ENCODE peak calls at places on chromosomes 5 and 9, in six cellular contexts. C, N, W, F, M and Z are unnamed samples.

GRCh38 chr5:124823336-124823849 is 77.0 kb upstream of the ZNF608 start:
- DNase-seq in F (no peak), C (no peak), W (no peak), N (no peak), M (no peak), Z (no peak)

GRCh38 chr9:107750741-107751521 is 261.4 kb upstream of the KLF4 start:
- DNase-seq in F (peak), M (peak), C (peak), W (peak), N (peak), Z (peak)

GRCh38 chr9:86828631-86829030 is 118.7 kb downstream of the GAS1 start:
- DNase-seq in W (no peak), N (no peak), C (no peak), F (no peak), M (no peak), Z (no peak)

GRCh38 chr5:168434746-168435321 is 51.4 kb upstream of the RARS1 start:
- DNase-seq in M (no peak), F (no peak), N (no peak), C (no peak), W (no peak), Z (no peak)

GRCh38 chr5:30343707-30344106 is 849.8 kb upstream of the CDH6 start:
- DNase-seq in N (no peak), W (no peak), C (no peak), F (no peak), M (no peak), Z (no peak)

GRCh38 chr5:76941000-76941399 is 11.8 kb upstream of the CRHBP start:
- DNase-seq in N (no peak), M (no peak), F (no peak), W (no peak), C (no peak), Z (no peak)

GRCh38 chr5:32074401-32074800 is 99.7 kb downstream of the GOLPH3 start:
- DNase-seq in N (no peak), W (peak), F (no peak), M (no peak), C (peak), Z (no peak)

GRCh38 chr9:7879551-7880245 is 80.1 kb upstream of the DMAC1 start:
- DNase-seq in M (no peak), N (peak), C (no peak), F (no peak), W (peak), Z (no peak)

GRCh38 chr5:27742805-27743204 is 704.4 kb upstream of the CDH9 start:
- DNase-seq in F (no peak), W (no peak), C (no peak), N (no peak), M (no peak), Z (no peak)

GRCh38 chr5:141717043-141717442 is 35.0 kb upstream of the ARAP3 start:
- DNase-seq in M (no peak), N (no peak), C (no peak), F (no peak), W (no peak), Z (no peak)

GRCh38 chr5:87829214-87829551 is 416.5 kb upstream of the CCNH start:
- DNase-seq in N (peak), W (peak), C (no peak), F (peak), M (peak), Z (peak)

GRCh38 chr5:126460459-126460858 is 37.2 kb downstream of the GRAMD2B start:
- DNase-seq in F (no peak), N (no peak), C (no peak), W (no peak), M (no peak), Z (no peak)

GRCh38 chr9:135320943-135321342 is 158.6 kb upstream of the PPP1R26 start:
- DNase-seq in N (no peak), C (no peak), F (no peak), M (peak), W (no peak), Z (no peak)

GRCh38 chr5:167764650-167765289 is 526.7 kb upstream of the WWC1 start:
- DNase-seq in W (no peak), N (no peak), F (no peak), C (no peak), M (no peak), Z (no peak)

GRCh38 chr9:137969008-137969407 is 91.4 kb downstream of the CACNA1B start:
- DNase-seq in F (no peak), N (no peak), W (no peak), M (peak), C (no peak), Z (no peak)

GRCh38 chr5:135160036-135160675 is 126.1 kb upstream of the PITX1 start:
- DNase-seq in F (no peak), N (no peak), C (no peak), M (no peak), W (no peak), Z (no peak)

GRCh38 chr9:114301798-114302565 is 20.9 kb upstream of the ORM1 start:
- DNase-seq in W (no peak), F (no peak), C (no peak), M (peak), N (no peak), Z (no peak)

GRCh38 chr5:174303035-174303434 is 257.5 kb downstream of the NSG2 start:
- DNase-seq in M (no peak), C (no peak), F (no peak), W (no peak), N (no peak), Z (no peak)

GRCh38 chr5:92147263-92147662 is 764.1 kb upstream of the ARRDC3 start:
- DNase-seq in N (no peak), W (peak), F (no peak), C (no peak), M (no peak), Z (no peak)

GRCh38 chr5:125722550-125722949 is 700.7 kb upstream of the GRAMD2B start:
- DNase-seq in C (no peak), N (no peak), F (no peak), W (no peak), M (no peak), Z (no peak)

GRCh38 chr5:159038907-159039306 is 60.8 kb downstream of the EBF1 start:
- DNase-seq in W (no peak), M (no peak), N (no peak), C (no peak), F (no peak), Z (no peak)

GRCh38 chr5:14267166-14267838 is 124.2 kb downstream of the TRIO start:
- DNase-seq in W (peak), N (no peak), M (no peak), F (no peak), C (no peak), Z (no peak)

GRCh38 chr5:124718376-124718775 is 28.1 kb downstream of the ZNF608 start:
- DNase-seq in N (no peak), M (peak), W (no peak), C (no peak), F (no peak), Z (no peak)

GRCh38 chr5:95739857-95740256 is 8.7 kb downstream of the RHOBTB3 start:
- DNase-seq in C (no peak), W (no peak), F (no peak), N (no peak), M (no peak), Z (no peak)

DNA sequence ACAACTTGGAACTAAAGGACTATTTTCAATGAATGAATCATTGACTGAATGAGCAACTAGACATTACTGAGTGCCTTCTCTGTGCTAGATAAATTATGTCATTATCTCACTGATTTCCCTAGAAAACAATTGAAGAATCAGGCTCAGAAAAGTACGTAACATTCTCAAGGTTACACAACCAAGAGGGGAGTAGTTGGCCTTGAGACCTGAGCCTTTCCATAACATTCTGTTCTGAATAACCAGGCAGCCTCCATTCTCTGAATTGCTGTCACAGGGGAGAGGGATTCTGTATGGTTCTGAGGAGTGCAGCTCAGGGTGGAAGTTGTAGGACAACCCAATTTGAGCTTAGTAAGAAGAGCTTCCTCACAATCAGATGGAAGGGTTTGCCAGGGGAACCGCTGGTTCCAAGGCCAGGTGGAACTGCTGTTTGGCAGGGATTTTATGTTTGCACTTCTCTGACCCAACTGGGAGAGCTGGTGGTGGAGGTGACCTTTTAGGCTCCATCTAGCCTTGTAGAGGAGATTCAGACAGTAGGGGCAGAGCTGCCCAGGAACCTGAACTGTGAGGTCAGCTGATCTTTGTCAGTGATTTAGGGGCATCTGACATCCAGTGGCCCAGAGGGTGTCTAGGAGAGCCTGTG is 16.3 kb downstream of the POLR1E start:
- DNase-seq in W (no peak), F (no peak), C (no peak), M (no peak), N (no peak), Z (no peak)
- TF ChIP-seq POLR2A in W (no peak), F (no peak), C (no peak), M (no peak), N (no peak), Z (no peak)

GRCh38 chr9:96417610-96418073 is 528 bp downstream of the ZNF367 start:
- DNase-seq in N (peak), F (no peak), M (no peak), C (peak), W (no peak), Z (peak)

GRCh38 chr9:96418074-96418919 is at the start of gene ZNF367:
- DNase-seq in M (peak), W (peak), C (peak), N (peak), F (peak), Z (peak)

GRCh38 chr9:96418920-96419690 is 935 bp upstream of the ZNF367 start:
- DNase-seq in W (peak), N (peak), F (peak), M (peak), C (peak), Z (peak)

GRCh38 chr9:96419691-96419969 is 1.5 kb upstream of the ZNF367 start:
- DNase-seq in F (no peak), C (no peak), N (no peak), M (no peak), W (no peak), Z (no peak)

GRCh38 chr9:96417051-96417586 is 1.1 kb downstream of the ZNF367 start:
- DNase-seq in N (peak), F (peak), M (peak), W (peak), C (peak), Z (peak)
- TF ChIP-seq POLR2A in N (peak), F (peak), M (peak), W (peak), C (peak), Z (peak)

GRCh38 chr9:31325778-31326177 is 1058.7 kb upstream of the ACO1 start:
- DNase-seq in N (no peak), M (no peak), C (peak), F (no peak), W (no peak), Z (no peak)
- TF ChIP-seq POLR2A in N (no peak), M (no peak), C (no peak), F (no peak), W (no peak), Z (no peak)

DNA sequence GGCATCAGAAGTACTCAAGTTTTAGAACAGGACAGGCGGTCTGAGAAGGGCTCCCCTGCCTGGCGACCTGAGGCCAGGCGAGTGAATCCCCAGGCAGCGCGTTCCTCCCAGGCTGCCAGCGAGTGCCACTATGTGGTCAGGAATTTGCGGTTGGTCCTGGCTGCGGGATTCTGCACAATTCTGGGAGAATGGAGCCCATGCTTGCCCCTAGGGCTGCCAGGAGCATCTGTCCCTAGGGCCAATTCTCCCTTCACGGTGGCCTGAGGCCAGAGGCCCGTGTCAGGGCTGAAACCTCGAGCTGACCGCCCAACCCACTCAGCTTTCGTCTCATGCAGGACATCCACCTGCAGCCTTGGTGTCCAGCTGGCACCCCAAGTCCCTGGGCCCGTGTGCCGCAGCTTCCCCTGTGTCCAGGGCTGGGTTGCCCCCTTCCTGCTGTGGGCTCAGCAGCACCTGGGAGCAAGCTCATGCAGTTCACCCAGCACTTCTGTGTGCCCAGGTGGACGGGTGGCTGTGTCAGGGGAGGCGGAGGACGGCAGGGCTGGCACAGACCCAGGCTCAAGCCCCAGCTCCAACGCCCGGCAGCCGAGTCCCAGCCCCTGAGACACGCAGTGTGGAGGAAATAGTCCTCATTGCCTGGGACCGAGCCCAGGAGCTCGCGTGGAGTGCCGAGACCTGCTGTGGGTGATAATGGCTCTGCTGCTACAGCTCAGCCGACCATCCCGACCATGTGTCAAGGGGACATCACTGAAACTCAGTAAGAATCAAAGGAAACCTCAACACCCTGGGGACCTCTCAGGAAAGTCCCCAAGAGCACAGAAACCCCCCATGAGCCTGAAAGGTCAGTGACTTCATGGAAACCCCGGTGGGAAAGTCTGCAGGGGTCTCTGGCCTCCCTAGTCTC is 39.1 kb downstream of the LPCAT1 start:
- DNase-seq in F (no peak), N (no peak), M (no peak), C (no peak), W (no peak), Z (no peak)
- TF ChIP-seq POLR2A in F (no peak), N (no peak), M (no peak), C (no peak), W (no peak), Z (no peak)

GRCh38 chr9:130900701-130901497 is 4.3 kb upstream of the QRFP start:
- DNase-seq in N (no peak), C (no peak), M (no peak), F (no peak), W (no peak), Z (no peak)
- TF ChIP-seq POLR2A in N (no peak), C (no peak), M (no peak), F (no peak), W (no peak), Z (no peak)

DNA sequence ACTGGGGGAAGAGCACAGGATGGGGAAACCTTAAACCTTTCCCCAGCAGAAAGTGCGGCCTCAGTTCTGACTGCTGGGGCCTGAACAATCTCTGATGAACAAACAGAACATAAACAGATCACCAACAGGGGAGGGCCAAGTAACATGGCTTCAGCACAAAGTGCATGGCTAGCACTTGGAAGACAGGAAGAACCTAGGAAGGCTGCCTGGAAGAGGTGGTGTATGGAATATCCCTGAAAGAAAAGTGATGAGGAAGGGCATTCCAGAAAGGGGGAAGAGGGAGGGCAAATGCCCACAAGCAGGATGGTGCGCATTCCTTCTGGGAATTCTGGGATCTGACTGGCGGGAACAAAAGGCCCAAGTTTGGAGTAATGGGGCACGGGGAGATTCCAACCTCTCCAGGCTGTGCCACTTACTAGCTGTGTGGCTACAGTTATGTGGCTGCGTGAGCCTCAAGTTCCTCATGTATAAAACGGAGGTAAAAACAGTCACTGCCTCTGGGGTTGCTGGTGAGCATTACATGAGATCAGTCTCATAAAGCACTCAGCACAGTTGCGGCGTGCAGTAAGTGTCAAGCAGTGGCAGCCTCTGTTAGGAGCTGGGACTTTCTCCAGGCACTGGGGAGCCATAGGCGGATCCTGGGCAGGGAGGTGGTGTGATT is 1.6 kb downstream of the PDGFRB start:
- DNase-seq in M (peak), F (no peak), C (no peak), W (no peak), N (no peak), Z (no peak)
- TF ChIP-seq POLR2A in M (no peak), F (peak), C (no peak), W (no peak), N (peak), Z (no peak)

GRCh38 chr9:112175796-112176315 is 759 bp upstream of the SUSD1 start:
- DNase-seq in M (peak), F (no peak), N (no peak), W (no peak), C (no peak), Z (no peak)

GRCh38 chr9:112174223-112174964 is 703 bp downstream of the SUSD1 start:
- DNase-seq in W (peak), M (peak), C (peak), F (no peak), N (peak), Z (peak)

GRCh38 chr9:112174965-112175795 is at the start of gene SUSD1:
- DNase-seq in N (peak), F (no peak), M (peak), C (peak), W (peak), Z (no peak)

GRCh38 chr9:112170968-112171367 is 4.1 kb downstream of the SUSD1 start:
- DNase-seq in W (no peak), M (no peak), F (no peak), C (no peak), N (no peak), Z (no peak)

GRCh38 chr9:112173489-112174222 is 1.4 kb downstream of the SUSD1 start:
- DNase-seq in C (no peak), M (peak), N (no peak), W (no peak), F (no peak), Z (no peak)
- TF ChIP-seq POLR2A in C (no peak), M (no peak), N (no peak), W (no peak), F (no peak), Z (no peak)

DNA sequence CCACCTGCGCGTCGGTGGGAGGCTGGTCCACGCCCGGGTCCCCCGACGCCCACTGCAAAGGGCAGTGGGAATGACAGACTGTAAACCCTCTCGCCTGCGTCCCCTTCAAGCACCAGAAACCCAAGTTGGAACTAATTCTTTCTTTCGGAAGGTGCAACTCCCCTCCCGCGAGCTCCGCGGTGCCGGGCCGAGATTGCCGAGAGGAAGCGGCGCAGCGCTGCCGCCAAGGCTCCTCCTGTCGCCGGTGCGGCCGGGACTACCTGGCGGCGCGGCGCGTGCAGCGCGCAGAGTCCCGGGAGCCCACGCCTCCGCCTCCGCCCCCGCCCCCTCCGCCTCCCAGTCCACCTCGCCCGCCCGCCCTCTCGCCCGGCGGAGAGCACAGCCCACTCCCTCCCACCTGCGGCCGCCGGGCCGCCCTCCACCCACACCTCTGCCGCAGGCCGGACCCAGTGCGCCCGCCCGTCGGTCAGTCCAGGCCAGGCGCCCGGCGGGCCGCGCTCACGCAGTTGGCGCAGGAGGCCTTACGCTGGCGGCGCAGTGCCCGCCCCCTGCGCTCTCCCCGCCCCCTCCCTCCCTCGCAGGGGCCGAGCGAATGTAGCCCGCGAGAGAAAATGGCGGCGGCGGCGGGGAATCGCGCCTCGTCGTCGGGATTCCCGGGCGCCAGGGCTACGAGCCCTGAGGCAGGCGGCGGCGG is at the start of gene MAP3K1:
- DNase-seq in W (peak), M (peak), F (peak), C (peak), N (peak), Z (peak)
- TF ChIP-seq POLR2A in W (peak), M (peak), F (peak), C (no peak), N (peak), Z (no peak)

GRCh38 chr5:94618029-94618492 is 343 bp downstream of the KIAA0825 start:
- DNase-seq in M (peak), W (peak), F (peak), N (peak), C (peak), Z (peak)
- TF ChIP-seq POLR2A in M (peak), W (no peak), F (no peak), N (no peak), C (no peak), Z (no peak)